ENCODE peak calls at places on chromosome 18, in nine cellular contexts. L is stimulated activated CD4-positive, alpha-beta T cell treated with anti-CD3 and anti-CD28 coated beads, Interleukin-4, amount 100 ng/mL, for 4 hours; I is K562; H is left ventricle myocardium superior; R is COR-L47; P is AG04449; A is central memory CD4-positive, alpha-beta T cell; K is ACHN; G is mucosa of gallbladder. B is an unnamed sample.

GRCh38 chr18:58228176-58228575 is 184.2 kb downstream of the NEDD4L start:
- DNase-seq in L (no peak), I (no peak), H (no peak), R (no peak), P (no peak), A (no peak), K (no peak), G (no peak), B (no peak)

GRCh38 chr18:24395049-24395780 is 2.4 kb downstream of the OSBPL1A start:
- DNase-seq in L (no peak), I (no peak), H (no peak), R (no peak), P (no peak), A (no peak), K (peak; percentile 11), G (no peak), B (no peak)

GRCh38 chr18:4586729-4587128 is 131.6 kb upstream of the DLGAP1 start:
- DNase-seq in L (no peak), I (no peak), H (no peak), R (no peak), P (no peak), A (no peak), K (no peak), G (peak; percentile 29), B (no peak)

GRCh38 chr18:48901145-48902022 is 49.4 kb downstream of the SMAD7 start:
- DNase-seq in L (no peak), I (no peak), H (no peak), R (no peak), P (no peak), A (no peak), K (no peak), G (no peak), B (no peak)

GRCh38 chr18:12408247-12408869 is 629 bp downstream of the PRELID3A start:
- DNase-seq in L (no peak), I (no peak), H (no peak), R (no peak), P (no peak), A (no peak), K (peak; percentile 10), G (no peak), B (no peak)

GRCh38 chr18:78106946-78107345 is 857.3 kb downstream of the GALR1 start:
- DNase-seq in L (no peak), I (no peak), H (no peak), R (no peak), P (no peak), A (no peak), K (no peak), G (no peak), B (no peak)

GRCh38 chr18:10477121-10477862 is 22.9 kb downstream of the APCDD1 start:
- DNase-seq in L (no peak), I (no peak), H (no peak), R (peak; percentile 36), P (no peak), A (no peak), K (no peak), G (no peak), B (no peak)

GRCh38 chr18:382423-382984 is 114.7 kb upstream of the THOC1 start:
- DNase-seq in L (no peak), I (no peak), H (no peak), R (no peak), P (no peak), A (no peak), K (no peak), G (no peak), B (no peak)

GRCh38 chr18:23259701-23260661 is 124.7 kb downstream of the CABLES1 start:
- DNase-seq in L (no peak), I (peak; percentile 66), H (peak; percentile 88), R (peak; percentile 55), P (peak; percentile 36), A (no peak), K (peak; percentile 51), G (peak; percentile 75), B (peak; percentile 37)

GRCh38 chr18:30016179-30016578 is 1026.4 kb downstream of the DSC3 start:
- DNase-seq in L (no peak), I (no peak), H (no peak), R (no peak), P (no peak), A (no peak), K (peak; percentile 12), G (no peak), B (no peak)

GRCh38 chr18:9104244-9104901 is 1.9 kb downstream of the NDUFV2 start:
- DNase-seq in L (no peak), I (no peak), H (no peak), R (no peak), P (no peak), A (no peak), K (no peak), G (no peak), B (no peak)

GRCh38 chr18:61651880-61652268 is 240.9 kb downstream of the RNF152 start:
- DNase-seq in L (no peak), I (no peak), H (no peak), R (no peak), P (no peak), A (no peak), K (no peak), G (no peak), B (no peak)

GRCh38 chr18:58490238-58490637 is 138.7 kb downstream of the ALPK2 start:
- DNase-seq in L (no peak), I (no peak), H (no peak), R (no peak), P (no peak), A (no peak), K (no peak), G (peak; percentile 78), B (no peak)

GRCh38 chr18:6543330-6543908 is 128.7 kb upstream of the L3MBTL4 start:
- DNase-seq in L (no peak), I (peak; percentile 19), H (no peak), R (peak; percentile 62), P (no peak), A (no peak), K (peak; percentile 38), G (no peak), B (no peak)

GRCh38 chr18:50507120-50507590 is 52.7 kb upstream of the MAPK4 start:
- DNase-seq in L (no peak), I (peak; percentile 16), H (peak; percentile 58), R (peak; percentile 82), P (no peak), A (no peak), K (peak; percentile 14), G (peak; percentile 34), B (peak; percentile 11)

GRCh38 chr18:7452331-7452730 is 114.8 kb upstream of the PTPRM start:
- DNase-seq in L (no peak), I (peak; percentile 60), H (peak; percentile 37), R (peak; percentile 25), P (no peak), A (no peak), K (peak; percentile 30), G (no peak), B (peak; percentile 43)

GRCh38 chr18:56789004-56789888 is 138.1 kb downstream of the WDR7 start:
- DNase-seq in L (no peak), I (peak; percentile 26), H (peak; percentile 26), R (peak; percentile 19), P (no peak), A (no peak), K (peak; percentile 21), G (no peak), B (no peak)

GRCh38 chr18:48902856-48903601 is 47.7 kb downstream of the SMAD7 start:
- DNase-seq in L (no peak), I (peak; percentile 30), H (peak; percentile 72), R (no peak), P (no peak), A (no peak), K (no peak), G (peak; percentile 56), B (no peak)

GRCh38 chr18:42045346-42045745 is 90.3 kb downstream of the PIK3C3 start:
- DNase-seq in L (no peak), I (no peak), H (no peak), R (no peak), P (no peak), A (no peak), K (no peak), G (no peak), B (no peak)

GRCh38 chr18:75475228-75475627 is 47.7 kb upstream of the SMIM21 start:
- DNase-seq in L (no peak), I (no peak), H (no peak), R (no peak), P (peak; percentile 66), A (no peak), K (peak; percentile 6), G (no peak), B (no peak)

GRCh38 chr18:79944746-79945117 is 6.7 kb downstream of the SLC66A2 start:
- DNase-seq in L (no peak), I (peak; percentile 15), H (no peak), R (no peak), P (no peak), A (no peak), K (no peak), G (no peak), B (no peak)

GRCh38 chr18:36808681-36809080 is 20.1 kb downstream of the TPGS2 start:
- DNase-seq in L (no peak), I (no peak), H (no peak), R (no peak), P (peak; percentile 63), A (no peak), K (no peak), G (no peak), B (no peak)

GRCh38 chr18:37429768-37430167 is 135.8 kb downstream of the CELF4 start:
- DNase-seq in L (no peak), I (peak; percentile 31), H (no peak), R (peak; percentile 22), P (no peak), A (no peak), K (peak; percentile 5), G (no peak), B (no peak)

GRCh38 chr18:32372381-32373061 is 98.2 kb downstream of the GAREM1 start:
- DNase-seq in L (no peak), I (no peak), H (no peak), R (peak; percentile 94), P (no peak), A (no peak), K (no peak), G (peak; percentile 89), B (peak; percentile 31)

GRCh38 chr18:75482880-75483279 is 55.4 kb upstream of the SMIM21 start:
- DNase-seq in L (no peak), I (no peak), H (no peak), R (no peak), P (no peak), A (no peak), K (no peak), G (no peak), B (no peak)

GRCh38 chr18:63999871-64000270 is 30.0 kb downstream of the SERPINB8 start:
- DNase-seq in L (no peak), I (no peak), H (no peak), R (no peak), P (no peak), A (no peak), K (no peak), G (no peak), B (no peak)

GRCh38 chr18:6021341-6022088 is 126.2 kb upstream of the TMEM200C start:
- DNase-seq in L (no peak), I (no peak), H (no peak), R (no peak), P (no peak), A (no peak), K (no peak), G (no peak), B (no peak)

GRCh38 chr18:11932393-11932792 is 24.3 kb upstream of the MPPE1 start:
- DNase-seq in L (no peak), I (no peak), H (no peak), R (no peak), P (no peak), A (no peak), K (no peak), G (no peak), B (no peak)

GRCh38 chr18:30039201-30039600 is 1003.3 kb downstream of the DSC3 start:
- DNase-seq in L (no peak), I (no peak), H (no peak), R (no peak), P (no peak), A (no peak), K (no peak), G (no peak), B (no peak)

GRCh38 chr18:28075501-28075900 is 101.4 kb downstream of the CDH2 start:
- DNase-seq in L (no peak), I (no peak), H (no peak), R (no peak), P (no peak), A (no peak), K (peak; percentile 38), G (no peak), B (no peak)

GRCh38 chr18:43192408-43192807 is 76.9 kb upstream of the RIT2 start:
- DNase-seq in L (no peak), I (no peak), H (no peak), R (no peak), P (no peak), A (no peak), K (no peak), G (no peak), B (no peak)

B was measured in HuH-7.5.